ENCODE peak calls at places on chromosomes 12 and 14, in nine cellular contexts. Q is right lobe of liver; W is HS-27A; I is activated naive CD8-positive, alpha-beta T cell treated with anti-CD3 and anti-CD28 coated beads for 36 hours; L is breast epithelium; V is DND-41; F is T-helper 2 cell; U is fibroblast of the conjunctiva; E is natural killer cell. T is an unnamed sample.

GRCh38 chr12:130114952-130115351 is 47.3 kb upstream of the FZD10 start:
- DNase-seq in Q (no peak), W (no peak), I (no peak), L (no peak), V (no peak), F (no peak), U (no peak), E (no peak), T (no peak)

GRCh38 chr14:80564051-80564450 is 352.7 kb upstream of the DIO2 start:
- DNase-seq in Q (no peak), W (no peak), I (no peak), L (no peak), V (no peak), F (no peak), U (no peak), E (no peak), T (no peak)

GRCh38 chr12:67430708-67431335 is 161.7 kb downstream of the CAND1 start:
- DNase-seq in Q (peak; percentile 66), W (no peak), I (no peak), L (no peak), V (no peak), F (no peak), U (peak; percentile 8), E (no peak), T (no peak)

GRCh38 chr12:89680409-89680808 is 28.2 kb downstream of the ATP2B1 start:
- DNase-seq in Q (no peak), W (no peak), I (no peak), L (no peak), V (no peak), F (no peak), U (no peak), E (no peak), T (no peak)

GRCh38 chr14:89833120-89833521 is 121.4 kb downstream of the EFCAB11 start:
- DNase-seq in Q (no peak), W (no peak), I (no peak), L (no peak), V (no peak), F (no peak), U (no peak), E (no peak), T (no peak)

GRCh38 chr14:74613211-74613914 is 1.3 kb upstream of the LTBP2 start:
- DNase-seq in Q (no peak), W (no peak), I (no peak), L (no peak), V (no peak), F (no peak), U (no peak), E (no peak), T (no peak)

GRCh38 chr12:46661161-46661845 is 164.5 kb downstream of the SLC38A4 start:
- DNase-seq in Q (no peak), W (peak; percentile 74), I (no peak), L (no peak), V (peak; percentile 23), F (no peak), U (peak; percentile 94), E (no peak), T (peak; percentile 60)

GRCh38 chr14:74412753-74413152 is 13.3 kb downstream of the SYNDIG1L start:
- DNase-seq in Q (no peak), W (no peak), I (no peak), L (no peak), V (no peak), F (no peak), U (no peak), E (no peak), T (no peak)

GRCh38 chr14:86739761-86740160 is 1209.8 kb downstream of the FLRT2 start:
- DNase-seq in Q (no peak), W (no peak), I (no peak), L (no peak), V (no peak), F (no peak), U (no peak), E (no peak), T (no peak)

GRCh38 chr12:95484524-95484923 is 10.6 kb downstream of the METAP2 start:
- DNase-seq in Q (no peak), W (no peak), I (no peak), L (no peak), V (no peak), F (no peak), U (no peak), E (no peak), T (no peak)

GRCh38 chr12:28870839-28871440 is 278.1 kb upstream of the FAR2 start:
- DNase-seq in Q (no peak), W (no peak), I (no peak), L (no peak), V (no peak), F (no peak), U (no peak), E (no peak), T (no peak)

GRCh38 chr12:106642991-106643390 is 60.2 kb downstream of the RFX4 start:
- DNase-seq in Q (no peak), W (no peak), I (no peak), L (no peak), V (no peak), F (no peak), U (no peak), E (no peak), T (no peak)

GRCh38 chr12:34300376-34301250 is 278.3 kb downstream of the ALG10 start:
- DNase-seq in Q (peak; percentile 26), W (no peak), I (no peak), L (no peak), V (no peak), F (no peak), U (no peak), E (no peak), T (no peak)

GRCh38 chr14:89977668-89978067 is 21.9 kb downstream of the TDP1 start:
- DNase-seq in Q (no peak), W (no peak), I (no peak), L (no peak), V (no peak), F (no peak), U (no peak), E (no peak), T (no peak)

GRCh38 chr14:77307099-77307496 is 13.6 kb downstream of the POMT2 start:
- DNase-seq in Q (no peak), W (no peak), I (no peak), L (no peak), V (no peak), F (no peak), U (no peak), E (no peak), T (no peak)

GRCh38 chr12:76948895-76949294 is 70.1 kb upstream of the CSRP2 start:
- DNase-seq in Q (no peak), W (no peak), I (no peak), L (no peak), V (no peak), F (no peak), U (no peak), E (no peak), T (no peak)

GRCh38 chr12:90331821-90332220 is 623.2 kb downstream of the CCER1 start:
- DNase-seq in Q (no peak), W (no peak), I (no peak), L (no peak), V (no peak), F (no peak), U (no peak), E (no peak), T (no peak)

GRCh38 chr12:3366451-3367155 is 124.4 kb upstream of the PRMT8 start:
- DNase-seq in Q (no peak), W (no peak), I (no peak), L (no peak), V (no peak), F (no peak), U (no peak), E (no peak), T (no peak)

GRCh38 chr12:21562859-21563258 is 36.8 kb downstream of the SPX start:
- DNase-seq in Q (no peak), W (no peak), I (no peak), L (no peak), V (no peak), F (no peak), U (no peak), E (no peak), T (no peak)

GRCh38 chr12:113980537-113981337 is 14.6 kb upstream of the RBM19 start:
- DNase-seq in Q (no peak), W (peak; percentile 20), I (peak; percentile 27), L (no peak), V (peak; percentile 51), F (no peak), U (peak; percentile 61), E (no peak), T (no peak)

GRCh38 chr12:1544991-1545700 is 49.2 kb downstream of the FBXL14 start:
- DNase-seq in Q (no peak), W (no peak), I (no peak), L (peak; percentile 12), V (no peak), F (no peak), U (no peak), E (no peak), T (no peak)

GRCh38 chr12:109951136-109951535 is 45.0 kb downstream of the GIT2 start:
- DNase-seq in Q (no peak), W (peak; percentile 84), I (no peak), L (no peak), V (no peak), F (no peak), U (peak; percentile 10), E (no peak), T (no peak)

GRCh38 chr12:119574255-119574654 is 19.3 kb upstream of the TMEM233 start:
- DNase-seq in Q (no peak), W (no peak), I (no peak), L (no peak), V (no peak), F (no peak), U (no peak), E (no peak), T (no peak)

GRCh38 chr14:61640834-61641170 is 54.5 kb upstream of the HIF1A start:
- DNase-seq in Q (no peak), W (no peak), I (no peak), L (no peak), V (no peak), F (no peak), U (no peak), E (no peak), T (no peak)

GRCh38 chr14:68365228-68365627 is 427.6 kb downstream of the ZFP36L1 start:
- DNase-seq in Q (no peak), W (no peak), I (no peak), L (no peak), V (no peak), F (no peak), U (no peak), E (no peak), T (no peak)

GRCh38 chr12:43501705-43502104 is 50.3 kb downstream of the ADAMTS20 start:
- DNase-seq in Q (no peak), W (no peak), I (no peak), L (no peak), V (no peak), F (no peak), U (peak; percentile 17), E (no peak), T (no peak)

GRCh38 chr12:89693639-89694202 is 14.9 kb downstream of the ATP2B1 start:
- DNase-seq in Q (no peak), W (no peak), I (no peak), L (no peak), V (no peak), F (no peak), U (no peak), E (no peak), T (no peak)

GRCh38 chr12:68109444-68110217 is 49.9 kb downstream of the IFNG start:
- DNase-seq in Q (no peak), W (no peak), I (no peak), L (no peak), V (no peak), F (no peak), U (no peak), E (no peak), T (no peak)

GRCh38 chr14:49508124-49508523 is 78.1 kb downstream of the RPS29 start:
- DNase-seq in Q (no peak), W (no peak), I (no peak), L (no peak), V (no peak), F (no peak), U (no peak), E (no peak), T (no peak)

GRCh38 chr14:50335989-50336391 is 23.9 kb downstream of the DMAC2L start:
- DNase-seq in Q (peak; percentile 55), W (no peak), I (no peak), L (no peak), V (peak; percentile 68), F (no peak), U (no peak), E (no peak), T (peak; percentile 69)

GRCh38 chr12:129331356-129332085 is 478.2 kb downstream of the GLT1D1 start:
- DNase-seq in Q (no peak), W (no peak), I (no peak), L (no peak), V (no peak), F (no peak), U (no peak), E (no peak), T (no peak)

T was measured in brain pericyte.